ENCODE peak calls at places on chromosomes 7 and 10, in seven cellular contexts. V, O, S, Z, Q, R and N are unnamed samples.

GRCh38 chr10:101367569-101368453 is 13.8 kb downstream of the BTRC start:
- DNase-seq in Z (no peak), O (no peak), R (no peak), S (peak), V (peak), Q (no peak), N (no peak)

GRCh38 chr7:74097937-74098614 is 14.5 kb downstream of the LIMK1 start:
- DNase-seq in S (peak), O (peak), Z (no peak), Q (no peak), V (peak), R (no peak), N (no peak)

GRCh38 chr10:109953745-109954144 is 30.4 kb upstream of the XPNPEP1 start:
- DNase-seq in V (no peak), S (no peak), Q (no peak), O (no peak), Z (no peak), R (no peak), N (no peak)

GRCh38 chr10:124952123-124952522 is 10.2 kb downstream of the ZRANB1 start:
- DNase-seq in O (no peak), Q (no peak), S (no peak), V (no peak), Z (no peak), R (no peak), N (no peak)

GRCh38 chr10:23754179-23754578 is 315.3 kb downstream of the OTUD1 start:
- DNase-seq in S (no peak), V (no peak), O (no peak), Z (no peak), Q (no peak), R (no peak), N (no peak)

GRCh38 chr7:157493017-157493416 is 156.2 kb downstream of the DNAJB6 start:
- DNase-seq in Z (no peak), R (no peak), S (no peak), Q (no peak), O (peak), V (no peak), N (no peak)

GRCh38 chr7:27174077-27175004 is at the start of gene HOXA10:
- DNase-seq in R (peak), S (no peak), O (no peak), Z (peak), V (no peak), Q (peak), N (peak)

GRCh38 chr7:95391761-95392160 is 4.4 kb downstream of the PON3 start:
- DNase-seq in R (no peak), Q (no peak), Z (no peak), S (no peak), V (no peak), O (no peak), N (no peak)

DNA sequence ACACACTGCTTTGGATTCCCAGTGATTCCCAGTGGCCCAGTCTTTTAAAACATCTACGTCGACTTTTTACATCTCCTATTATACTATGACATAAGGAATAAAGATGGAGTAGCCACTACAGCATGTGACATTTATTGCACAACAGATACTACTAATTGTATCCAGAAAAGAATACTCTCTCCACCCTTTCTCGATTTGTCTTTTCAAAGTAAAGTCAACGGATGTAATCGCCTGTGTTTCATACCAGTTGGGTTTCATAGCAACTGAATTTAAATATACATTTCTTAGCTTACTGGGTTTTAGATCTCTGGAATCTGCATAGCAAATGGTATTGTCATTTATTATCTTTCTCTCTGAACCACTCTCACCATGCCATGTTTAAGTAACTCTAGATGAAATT is 86.4 kb upstream of the TRIL start:
- DNase-seq in Q (no peak), Z (no peak), S (no peak), O (no peak), V (no peak), R (no peak), N (no peak)
- H3K4me3 ChIP-seq in Q (no peak), Z (no peak), S (no peak), O (no peak), V (no peak), R (no peak), N (no peak)

GRCh38 chr10:68348265-68348741 is 15.6 kb upstream of the PBLD start:
- DNase-seq in Z (no peak), O (peak), R (peak), Q (no peak), S (peak), V (peak), N (no peak)
- TF ChIP-seq POLR2A in Z (no peak), O (no peak), R (no peak), Q (no peak), S (no peak), V (no peak), N (no peak)

GRCh38 chr7:158815471-158816128 is 13.7 kb downstream of the ESYT2 start:
- DNase-seq in O (no peak), S (no peak), Z (no peak), R (no peak), V (no peak), Q (no peak), N (no peak)

GRCh38 chr7:158816995-158817394 is 12.3 kb downstream of the ESYT2 start:
- DNase-seq in Q (no peak), Z (no peak), O (no peak), V (no peak), S (no peak), R (no peak), N (peak)

GRCh38 chr7:158815046-158815445 is 14.3 kb downstream of the ESYT2 start:
- DNase-seq in O (no peak), V (no peak), Z (no peak), S (peak), Q (no peak), R (no peak), N (no peak)

GRCh38 chr7:158814637-158815036 is 14.7 kb downstream of the ESYT2 start:
- DNase-seq in S (no peak), Z (no peak), V (no peak), Q (no peak), R (peak), O (no peak), N (no peak)

GRCh38 chr7:158816271-158816670 is 13.0 kb downstream of the ESYT2 start:
- DNase-seq in V (no peak), R (no peak), Z (no peak), S (no peak), Q (no peak), O (no peak), N (no peak)
- H3K4me3 ChIP-seq in V (no peak), R (no peak), Z (no peak), S (no peak), Q (no peak), O (no peak), N (no peak)

GRCh38 chr10:30042820-30043219 is 16.6 kb downstream of the JCAD start:
- DNase-seq in O (no peak), R (no peak), V (no peak), Q (no peak), Z (no peak), S (no peak), N (no peak)

GRCh38 chr10:30040597-30040996 is 18.8 kb downstream of the JCAD start:
- DNase-seq in S (no peak), Q (no peak), O (no peak), R (no peak), V (no peak), Z (no peak), N (peak)

GRCh38 chr10:30039567-30039966 is 19.8 kb downstream of the JCAD start:
- DNase-seq in R (no peak), O (peak), S (no peak), Q (no peak), V (no peak), Z (no peak), N (no peak)

GRCh38 chr10:30039988-30040387 is 19.4 kb downstream of the JCAD start:
- DNase-seq in Z (no peak), Q (no peak), S (no peak), O (no peak), V (no peak), R (no peak), N (no peak)

DNA sequence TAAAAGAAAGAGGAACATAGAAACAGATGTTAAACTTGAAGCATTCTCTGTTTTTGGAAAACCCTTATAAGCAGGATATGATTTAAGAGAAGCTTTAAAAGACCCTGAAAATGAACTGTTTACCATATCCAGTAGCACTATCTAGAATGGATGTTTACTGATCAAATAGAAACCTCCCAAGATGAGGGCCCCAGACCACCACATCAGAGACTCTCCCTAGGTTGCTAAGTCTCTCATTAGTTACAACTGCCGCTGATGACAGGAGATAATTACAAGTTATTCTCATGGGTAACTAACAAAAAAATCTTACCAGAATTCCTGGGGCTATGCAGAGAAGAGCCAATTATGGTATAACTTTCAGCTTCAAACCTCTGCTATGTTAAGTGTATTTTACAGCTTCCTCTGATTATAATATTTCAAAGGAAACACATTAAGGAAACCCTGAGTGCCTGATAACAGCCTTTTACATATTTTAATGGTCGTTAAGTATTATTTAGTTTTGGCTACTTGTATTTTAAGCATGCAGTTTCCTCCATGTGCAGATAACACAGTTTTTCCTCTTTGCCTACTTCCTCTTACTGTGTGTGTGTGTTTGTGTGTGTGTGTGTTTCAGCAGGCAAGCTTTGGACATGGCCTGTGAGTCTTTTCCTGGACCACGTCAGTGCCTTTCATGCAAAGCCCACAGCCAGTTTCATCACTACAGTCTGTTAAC is 17.8 kb downstream of the JCAD start:
- DNase-seq in Z (no peak), O (no peak), R (peak), V (no peak), S (no peak), Q (no peak), N (no peak)
- TF ChIP-seq POLR2A in Z (no peak), O (no peak), R (no peak), V (no peak), S (no peak), Q (no peak), N (no peak)

GRCh38 chr10:97740613-97741012 is 3.7 kb downstream of the ZFYVE27 start:
- DNase-seq in V (no peak), R (peak), O (no peak), Q (no peak), S (no peak), Z (no peak), N (no peak)
- H3K4me3 ChIP-seq in V (no peak), R (no peak), O (no peak), Q (no peak), S (no peak), Z (no peak), N (no peak)